ENCODE peak calls at places on chromosomes 1 and 21, in seven cellular contexts. V, P, C, U, O, J and M are unnamed samples.

GRCh38 chr21:42500736-42501135 is 4.7 kb upstream of the RSPH1 start:
- DNase-seq in V (no peak), P (no peak), C (no peak), U (no peak), O (no peak), J (no peak), M (no peak)

GRCh38 chr1:8059161-8059622 is 33.1 kb upstream of the ERRFI1 start:
- DNase-seq in V (no peak), P (no peak), C (no peak), U (no peak), O (no peak), J (no peak), M (peak; percentile 63)

GRCh38 chr1:109208847-109209463 is 4.8 kb upstream of the SARS1 start:
- DNase-seq in V (no peak), P (no peak), C (no peak), U (no peak), O (no peak), J (no peak), M (no peak)

GRCh38 chr1:109632671-109633346 is 13.2 kb downstream of the AMPD2 start:
- DNase-seq in V (no peak), P (no peak), C (no peak), U (no peak), O (peak; percentile 44), J (no peak), M (no peak)

GRCh38 chr1:175071544-175071943 is 3.9 kb downstream of the TNN start:
- DNase-seq in V (no peak), P (no peak), C (no peak), U (no peak), O (no peak), J (no peak), M (no peak)

GRCh38 chr1:245686446-245687030 is 531.8 kb downstream of the KIF26B start:
- DNase-seq in V (no peak), P (no peak), C (no peak), U (no peak), O (no peak), J (no peak), M (no peak)

GRCh38 chr1:77970192-77970591 is 8.7 kb downstream of the FUBP1 start:
- DNase-seq in V (no peak), P (no peak), C (no peak), U (no peak), O (no peak), J (no peak), M (no peak)

GRCh38 chr1:234621657-234622335 is 11.8 kb upstream of the IRF2BP2 start:
- DNase-seq in V (no peak), P (no peak), C (no peak), U (no peak), O (no peak), J (peak; percentile 35), M (no peak)

GRCh38 chr1:228397966-228398365 is 8.7 kb downstream of the TRIM11 start:
- DNase-seq in V (no peak), P (no peak), C (no peak), U (no peak), O (no peak), J (no peak), M (no peak)

GRCh38 chr1:143699731-143700130 is 272.1 kb downstream of the FAM72C start:
- DNase-seq in V (no peak), P (no peak), C (no peak), U (no peak), O (no peak), J (no peak), M (peak; percentile 54)

GRCh38 chr1:204725821-204726448 is 40.4 kb upstream of the LRRN2 start:
- DNase-seq in V (no peak), P (no peak), C (no peak), U (no peak), O (no peak), J (peak; percentile 67), M (no peak)

GRCh38 chr1:231841616-231842344 is 215.2 kb downstream of the DISC1 start:
- DNase-seq in V (no peak), P (no peak), C (no peak), U (no peak), O (no peak), J (peak; percentile 81), M (no peak)

GRCh38 chr21:27564684-27565280 is 597.9 kb upstream of the ADAMTS5 start:
- DNase-seq in V (no peak), P (peak; percentile 20), C (peak; percentile 13), U (no peak), O (no peak), J (peak; percentile 66), M (no peak)

GRCh38 chr1:2314803-2315710 is 76.3 kb downstream of the MORN1 start:
- DNase-seq in V (peak; percentile 65), P (no peak), C (no peak), U (no peak), O (no peak), J (no peak), M (peak; percentile 94)

GRCh38 chr1:25103180-25103790 is 129.0 kb downstream of the SYF2 start:
- DNase-seq in V (no peak), P (no peak), C (peak; percentile 61), U (no peak), O (no peak), J (no peak), M (no peak)

GRCh38 chr1:20713440-20713839 is 4.4 kb downstream of the KIF17 start:
- DNase-seq in V (no peak), P (no peak), C (no peak), U (no peak), O (no peak), J (no peak), M (no peak)

GRCh38 chr1:225596152-225596551 is 56.8 kb downstream of the ENAH start:
- DNase-seq in V (no peak), P (no peak), C (peak; percentile 4), U (no peak), O (no peak), J (no peak), M (no peak)

GRCh38 chr21:29208666-29209059 is 78.2 kb downstream of the MAP3K7CL start:
- DNase-seq in V (no peak), P (peak; percentile 46), C (peak; percentile 82), U (no peak), O (no peak), J (no peak), M (no peak)

GRCh38 chr1:40162791-40163441 is 1.7 kb downstream of the RLF start:
- DNase-seq in V (no peak), P (no peak), C (no peak), U (no peak), O (no peak), J (peak; percentile 28), M (no peak)

GRCh38 chr1:31407029-31407626 is 5.9 kb upstream of the SERINC2 start:
- DNase-seq in V (no peak), P (no peak), C (no peak), U (no peak), O (no peak), J (no peak), M (no peak)

GRCh38 chr1:27521336-27522147 is 31.6 kb upstream of the WASF2 start:
- DNase-seq in V (peak; percentile 47), P (no peak), C (no peak), U (no peak), O (peak; percentile 56), J (no peak), M (no peak)

GRCh38 chr1:91689586-91690481 is 189.2 kb downstream of the CDC7 start:
- DNase-seq in V (no peak), P (no peak), C (no peak), U (no peak), O (no peak), J (no peak), M (no peak)

GRCh38 chr1:47232187-47232874 is at the start of gene TAL1:
- DNase-seq in V (no peak), P (no peak), C (no peak), U (no peak), O (no peak), J (no peak), M (no peak)

GRCh38 chr1:107538502-107538901 is 397.7 kb downstream of the NTNG1 start:
- DNase-seq in V (no peak), P (no peak), C (no peak), U (no peak), O (no peak), J (no peak), M (no peak)

GRCh38 chr21:24729568-24729967 is 877.7 kb downstream of the MRPL39 start:
- DNase-seq in V (no peak), P (no peak), C (no peak), U (no peak), O (no peak), J (peak; percentile 1), M (no peak)

GRCh38 chr1:91730781-91731732 is 154.9 kb downstream of the TGFBR3 start:
- DNase-seq in V (no peak), P (no peak), C (peak; percentile 80), U (no peak), O (no peak), J (peak; percentile 74), M (no peak)

GRCh38 chr1:64323882-64324281 is 120.5 kb downstream of the UBE2U start:
- DNase-seq in V (no peak), P (no peak), C (no peak), U (no peak), O (no peak), J (no peak), M (no peak)

GRCh38 chr1:66732407-66733166 is 19.7 kb upstream of the DYNLT5 start:
- DNase-seq in V (no peak), P (no peak), C (peak; percentile 85), U (no peak), O (no peak), J (no peak), M (no peak)

GRCh38 chr1:205936846-205937707 is 6.2 kb downstream of the SLC26A9 start:
- DNase-seq in V (no peak), P (no peak), C (no peak), U (no peak), O (no peak), J (peak; percentile 63), M (no peak)